ENCODE peak calls at places on chromosomes 3 and 15, in seven cellular contexts. One of them, this sample, is unnamed.

GRCh38 chr3:149021830-149022229 is 30.5 kb downstream of the GYG1 start:
- DNase-seq in GM03348: no peak
- DNase-seq in T-helper 2 cell: no peak
- DNase-seq in hippocampal formation: no peak
- DNase-seq in NCI-H446: no peak
- DNase-seq in NCI-H1694: no peak
- DNase-seq in stimulated activated CD4-positive, alpha-beta T cell treated with anti-CD3 and anti-CD28 coated beads, Interleukin-4, amount 100 ng/mL, for 48 hours: no peak
- DNase-seq in this sample: no peak

GRCh38 chr3:51535146-51536019 is 3.1 kb upstream of the RAD54L2 start:
- DNase-seq in hippocampal formation: no peak
- DNase-seq in stimulated activated CD4-positive, alpha-beta T cell treated with anti-CD3 and anti-CD28 coated beads, Interleukin-4, amount 100 ng/mL, for 48 hours: no peak
- DNase-seq in GM03348: no peak
- DNase-seq in T-helper 2 cell: no peak
- DNase-seq in NCI-H1694: no peak
- DNase-seq in NCI-H446: no peak
- DNase-seq in this sample: no peak

GRCh38 chr3:38634133-38634532 is 15.4 kb downstream of the SCN5A start:
- DNase-seq in hippocampal formation: no peak
- DNase-seq in T-helper 2 cell: no peak
- DNase-seq in NCI-H446: no peak
- DNase-seq in GM03348: no peak
- DNase-seq in NCI-H1694: no peak
- DNase-seq in stimulated activated CD4-positive, alpha-beta T cell treated with anti-CD3 and anti-CD28 coated beads, Interleukin-4, amount 100 ng/mL, for 48 hours: no peak
- DNase-seq in this sample: peak; percentile 46

GRCh38 chr3:123299581-123299980 is 97.8 kb downstream of the SEC22A start:
- DNase-seq in NCI-H1694: no peak
- DNase-seq in stimulated activated CD4-positive, alpha-beta T cell treated with anti-CD3 and anti-CD28 coated beads, Interleukin-4, amount 100 ng/mL, for 48 hours: no peak
- DNase-seq in T-helper 2 cell: no peak
- DNase-seq in hippocampal formation: no peak
- DNase-seq in NCI-H446: no peak
- DNase-seq in GM03348: no peak
- DNase-seq in this sample: no peak

GRCh38 chr15:60370105-60370803 is 27.5 kb downstream of the ANXA2 start:
- DNase-seq in stimulated activated CD4-positive, alpha-beta T cell treated with anti-CD3 and anti-CD28 coated beads, Interleukin-4, amount 100 ng/mL, for 48 hours: no peak
- DNase-seq in GM03348: no peak
- DNase-seq in NCI-H1694: no peak
- DNase-seq in T-helper 2 cell: no peak
- DNase-seq in hippocampal formation: no peak
- DNase-seq in NCI-H446: no peak
- DNase-seq in this sample: peak; percentile 76

GRCh38 chr3:23256741-23257435 is 53.8 kb downstream of the UBE2E2 start:
- DNase-seq in NCI-H1694: no peak
- DNase-seq in T-helper 2 cell: no peak
- DNase-seq in NCI-H446: no peak
- DNase-seq in hippocampal formation: no peak
- DNase-seq in stimulated activated CD4-positive, alpha-beta T cell treated with anti-CD3 and anti-CD28 coated beads, Interleukin-4, amount 100 ng/mL, for 48 hours: no peak
- DNase-seq in GM03348: no peak
- DNase-seq in this sample: peak; percentile 7

GRCh38 chr15:78956937-78957336 is 12.1 kb upstream of the CTSH start:
- DNase-seq in GM03348: no peak
- DNase-seq in stimulated activated CD4-positive, alpha-beta T cell treated with anti-CD3 and anti-CD28 coated beads, Interleukin-4, amount 100 ng/mL, for 48 hours: no peak
- DNase-seq in NCI-H446: no peak
- DNase-seq in hippocampal formation: no peak
- DNase-seq in T-helper 2 cell: no peak
- DNase-seq in NCI-H1694: no peak
- DNase-seq in this sample: no peak

GRCh38 chr15:40564591-40565332 is at the start of gene CCDC32:
- DNase-seq in NCI-H446: peak; percentile 97
- DNase-seq in T-helper 2 cell: peak; percentile 90
- DNase-seq in NCI-H1694: peak; percentile 93
- DNase-seq in stimulated activated CD4-positive, alpha-beta T cell treated with anti-CD3 and anti-CD28 coated beads, Interleukin-4, amount 100 ng/mL, for 48 hours: peak; percentile 93
- DNase-seq in GM03348: peak; percentile 99
- DNase-seq in hippocampal formation: peak; percentile 99
- DNase-seq in this sample: peak; percentile 99

GRCh38 chr15:29522373-29523276 is 253.0 kb upstream of the NSMCE3 start:
- DNase-seq in hippocampal formation: no peak
- DNase-seq in GM03348: no peak
- DNase-seq in NCI-H1694: no peak
- DNase-seq in stimulated activated CD4-positive, alpha-beta T cell treated with anti-CD3 and anti-CD28 coated beads, Interleukin-4, amount 100 ng/mL, for 48 hours: no peak
- DNase-seq in T-helper 2 cell: no peak
- DNase-seq in NCI-H446: no peak
- DNase-seq in this sample: no peak

GRCh38 chr15:31504462-31504839 is 177.8 kb downstream of the KLF13 start:
- DNase-seq in hippocampal formation: no peak
- DNase-seq in GM03348: no peak
- DNase-seq in T-helper 2 cell: no peak
- DNase-seq in NCI-H446: no peak
- DNase-seq in NCI-H1694: no peak
- DNase-seq in stimulated activated CD4-positive, alpha-beta T cell treated with anti-CD3 and anti-CD28 coated beads, Interleukin-4, amount 100 ng/mL, for 48 hours: no peak
- DNase-seq in this sample: no peak

GRCh38 chr3:196969660-196970546 is 1.3 kb upstream of the PIGZ start:
- DNase-seq in NCI-H1694: peak; percentile 12
- DNase-seq in GM03348: peak; percentile 94
- DNase-seq in NCI-H446: peak; percentile 73
- DNase-seq in stimulated activated CD4-positive, alpha-beta T cell treated with anti-CD3 and anti-CD28 coated beads, Interleukin-4, amount 100 ng/mL, for 48 hours: peak; percentile 64
- DNase-seq in hippocampal formation: peak; percentile 12
- DNase-seq in T-helper 2 cell: peak; percentile 53
- DNase-seq in this sample: peak; percentile 79

This sample was measured in GM23248.